ENCODE peak calls at places on chromosomes 16 and 17, in ten cellular contexts. L is endothelial cell; O is RPMI7951; V is amniotic stem cell; D is stimulated activated CD4-positive, alpha-beta T cell treated with anti-CD3 and anti-CD28 coated beads, Interleukin-4, amount 100 ng/mL, for 48 hours; Q is lower leg skin; I is psoas muscle; N is hepatocyte; B is Ammon's horn; Z is hepatic stellate cell. S is an unnamed sample.

GRCh38 chr17:13421581-13421980 is 180.1 kb downstream of the HS3ST3A1 start:
- DNase-seq in V (no peak), B (peak; percentile 12), Z (no peak), D (no peak), I (no peak), N (no peak), O (peak; percentile 62), L (no peak), Q (no peak), S (no peak)

GRCh38 chr17:27502526-27503324 is 46.5 kb downstream of the KSR1 start:
- DNase-seq in Q (no peak), I (peak; percentile 33), D (no peak), B (no peak), L (no peak), Z (peak; percentile 57), V (peak; percentile 18), N (no peak), O (no peak), S (no peak)

GRCh38 chr17:42720996-42721583 is 23.8 kb downstream of the EZH1 start:
- DNase-seq in Q (no peak), L (peak; percentile 33), B (peak; percentile 85), V (peak; percentile 83), Z (peak; percentile 58), N (peak; percentile 87), O (peak; percentile 64), D (no peak), I (no peak), S (no peak)

GRCh38 chr16:50263940-50264929 is 2.1 kb upstream of the ADCY7 start:
- DNase-seq in B (no peak), V (no peak), D (no peak), O (peak; percentile 53), Z (no peak), Q (peak; percentile 32), N (peak; percentile 4), L (no peak), I (no peak), S (no peak)

GRCh38 chr17:68807998-68808772 is 147.0 kb downstream of the ABCA8 start:
- DNase-seq in B (no peak), Z (no peak), O (no peak), L (no peak), I (no peak), Q (no peak), N (no peak), D (no peak), V (no peak), S (no peak)

GRCh38 chr16:75379911-75380847 is 53.1 kb downstream of the CFDP1 start:
- DNase-seq in I (no peak), O (peak; percentile 60), L (no peak), B (peak; percentile 21), N (no peak), Q (no peak), D (peak; percentile 6), V (no peak), Z (no peak), S (no peak)

GRCh38 chr17:17551361-17551760 is 40.1 kb downstream of the PEMT start:
- DNase-seq in Q (no peak), D (no peak), L (no peak), B (no peak), N (peak; percentile 75), Z (no peak), I (peak; percentile 10), O (no peak), V (no peak), S (no peak)

GRCh38 chr17:73343168-73343634 is 31.4 kb upstream of the CDC42EP4 start:
- DNase-seq in N (peak; percentile 88), V (no peak), L (no peak), D (no peak), I (peak; percentile 65), O (peak; percentile 79), Z (peak; percentile 91), B (peak; percentile 88), Q (no peak), S (no peak)

GRCh38 chr17:80146121-80147034 is 550 bp downstream of the EIF4A3 start:
- DNase-seq in Q (peak; percentile 90), B (peak; percentile 19), O (peak; percentile 31), V (no peak), L (peak; percentile 14), N (no peak), I (no peak), Z (peak; percentile 53), D (no peak), S (no peak)

GRCh38 chr16:87686697-87687570 is 78.9 kb downstream of the KLHDC4 start:
- DNase-seq in O (peak; percentile 45), V (no peak), D (no peak), B (peak; percentile 48), L (no peak), Q (no peak), Z (peak; percentile 64), I (no peak), N (no peak), S (no peak)

GRCh38 chr17:71157297-71157696 is 963.5 kb upstream of the SOX9 start:
- DNase-seq in L (no peak), V (no peak), Z (no peak), D (no peak), I (no peak), B (no peak), N (no peak), Q (no peak), O (no peak), S (no peak)

GRCh38 chr16:77541131-77541530 is 106.3 kb upstream of the ADAMTS18 start:
- DNase-seq in D (no peak), I (no peak), V (no peak), O (no peak), Q (no peak), Z (no peak), B (no peak), L (no peak), N (no peak), S (no peak)

GRCh38 chr17:13563916-13564315 is 37.8 kb downstream of the HS3ST3A1 start:
- DNase-seq in I (no peak), N (no peak), D (no peak), V (no peak), L (no peak), Q (no peak), O (no peak), Z (no peak), B (no peak), S (no peak)

GRCh38 chr16:50282955-50283631 is 16.7 kb downstream of the ADCY7 start:
- DNase-seq in D (no peak), V (no peak), Z (no peak), Q (no peak), O (no peak), B (no peak), I (no peak), N (no peak), L (no peak), S (no peak)

GRCh38 chr16:57239089-57239488 is 6.0 kb upstream of the ARL2BP start:
- DNase-seq in O (no peak), V (no peak), Z (no peak), D (no peak), Q (no peak), I (no peak), N (no peak), L (no peak), B (no peak), S (no peak)

GRCh38 chr16:72856797-72857196 is 191.1 kb downstream of the ZFHX3 start:
- DNase-seq in O (peak; percentile 17), L (peak; percentile 33), B (no peak), D (no peak), I (no peak), V (no peak), N (peak; percentile 32), Q (peak; percentile 48), Z (no peak), S (no peak)

GRCh38 chr16:73126453-73126853 is 78.5 kb upstream of the ZFHX3 start:
- DNase-seq in V (no peak), B (no peak), O (no peak), Z (peak; percentile 19), Q (peak; percentile 90), D (no peak), L (no peak), N (peak; percentile 60), I (peak; percentile 73), S (no peak)

GRCh38 chr16:12503201-12503600 is 300.5 kb downstream of the CPPED1 start:
- DNase-seq in L (no peak), Z (no peak), N (no peak), V (no peak), B (no peak), Q (no peak), D (no peak), I (no peak), O (no peak), S (no peak)

GRCh38 chr16:23597003-23597756 is 1.1 kb upstream of the NDUFAB1 start:
- DNase-seq in V (no peak), Q (no peak), B (peak; percentile 20), D (no peak), I (peak; percentile 30), N (peak; percentile 63), Z (no peak), L (peak; percentile 31), O (peak; percentile 60), S (no peak)

GRCh38 chr17:20063665-20064648 is 54.8 kb downstream of the SPECC1 start:
- DNase-seq in Z (peak; percentile 71), B (peak; percentile 82), L (no peak), V (peak; percentile 68), O (peak; percentile 96), D (peak; percentile 29), Q (peak; percentile 98), I (peak; percentile 89), N (peak; percentile 33), S (peak; percentile 92)

GRCh38 chr17:48259710-48260291 is 152.2 kb downstream of the SNX11 start:
- DNase-seq in B (peak; percentile 2), O (peak; percentile 43), V (no peak), N (peak; percentile 71), L (no peak), Z (no peak), Q (no peak), D (no peak), I (no peak), S (no peak)

GRCh38 chr17:11144358-11145233 is 96.4 kb upstream of the SHISA6 start:
- DNase-seq in L (no peak), O (peak; percentile 58), N (peak; percentile 78), D (no peak), V (no peak), Z (peak; percentile 7), Q (no peak), B (peak; percentile 79), I (no peak), S (no peak)

GRCh38 chr16:18966791-18967190 is 16.9 kb upstream of the TMC7 start:
- DNase-seq in B (no peak), I (no peak), Z (no peak), D (no peak), Q (no peak), N (no peak), L (no peak), O (no peak), V (no peak), S (no peak)

GRCh38 chr17:77098884-77099545 is 41.8 kb upstream of the SEC14L1 start:
- DNase-seq in I (no peak), N (peak; percentile 73), B (peak; percentile 96), Z (peak; percentile 36), O (peak; percentile 45), V (no peak), L (no peak), D (no peak), Q (no peak), S (no peak)

GRCh38 chr17:29778936-29779811 is 150.9 kb downstream of the SSH2 start:
- DNase-seq in L (peak; percentile 73), I (peak; percentile 72), N (peak; percentile 72), B (peak; percentile 75), Q (peak; percentile 97), D (peak; percentile 74), O (peak; percentile 46), V (peak; percentile 40), Z (peak; percentile 68), S (peak; percentile 82)

GRCh38 chr17:58534901-58535421 is 20.5 kb upstream of the MTMR4 start:
- DNase-seq in V (no peak), D (no peak), O (peak; percentile 83), B (no peak), L (no peak), N (no peak), Z (no peak), I (no peak), Q (no peak), S (no peak)

GRCh38 chr16:28107232-28107631 is 43.7 kb upstream of the GSG1L start:
- DNase-seq in D (no peak), Z (no peak), B (no peak), V (no peak), L (no peak), N (no peak), Q (no peak), I (no peak), O (no peak), S (peak; percentile 29)

GRCh38 chr17:54948380-54948779 is 20.1 kb downstream of the COX11 start:
- DNase-seq in Q (no peak), D (no peak), O (peak; percentile 76), I (no peak), Z (peak; percentile 63), L (no peak), N (no peak), B (no peak), V (peak; percentile 10), S (no peak)

S was measured in coronary artery.